ENCODE peak calls at places on chromosome 1, in six cellular contexts. R is H54, F is right lobe of liver, N is IMR-90, P is sigmoid colon, V is HCT116. E is an unnamed sample.

GRCh38 chr1:27659497-27660299 is 12.3 kb downstream of the IFI6 start:
- DNase-seq in N (peak; percentile 65), R (no peak), P (peak; percentile 96), V (peak; percentile 54), F (peak; percentile 91), E (peak; percentile 93)

GRCh38 chr1:234107416-234108021 is 203.0 kb downstream of the SLC35F3 start:
- DNase-seq in N (no peak), P (no peak), V (no peak), F (no peak), R (no peak), E (no peak)

GRCh38 chr1:197067457-197067818 is 378 bp upstream of the F13B start:
- DNase-seq in V (no peak), P (no peak), N (no peak), R (no peak), F (no peak), E (no peak)

GRCh38 chr1:154423303-154423987 is 18.3 kb downstream of the IL6R start:
- DNase-seq in N (peak; percentile 46), P (no peak), F (no peak), V (no peak), R (peak; percentile 44), E (no peak)

GRCh38 chr1:147619741-147620140 is 50.6 kb downstream of the ACP6 start:
- DNase-seq in N (no peak), P (no peak), F (no peak), R (no peak), V (no peak), E (no peak)

GRCh38 chr1:220783453-220783852 is 3.3 kb upstream of the MTARC1 start:
- DNase-seq in P (no peak), R (no peak), N (no peak), V (no peak), F (no peak), E (no peak)

GRCh38 chr1:219041819-219042218 is 131.9 kb upstream of the LYPLAL1 start:
- DNase-seq in N (peak; percentile 40), P (no peak), R (no peak), F (no peak), V (no peak), E (no peak)

GRCh38 chr1:100736324-100736723 is 16.8 kb downstream of the VCAM1 start:
- DNase-seq in R (no peak), N (peak; percentile 36), V (no peak), F (no peak), P (no peak), E (no peak)

GRCh38 chr1:48061162-48062136 is 64.3 kb upstream of the TRABD2B start:
- DNase-seq in P (no peak), R (peak; percentile 19), N (peak; percentile 35), V (peak; percentile 45), F (peak; percentile 33), E (peak; percentile 26)

GRCh38 chr1:41683681-41684500 is 199.4 kb upstream of the EDN2 start:
- DNase-seq in V (no peak), R (peak; percentile 75), F (peak; percentile 43), P (no peak), N (peak; percentile 41), E (no peak)

GRCh38 chr1:44316231-44316759 is 38.8 kb downstream of the ERI3 start:
- DNase-seq in R (no peak), V (no peak), F (no peak), P (no peak), N (no peak), E (no peak)

GRCh38 chr1:63922848-63923247 is 149.0 kb downstream of the ROR1 start:
- DNase-seq in N (no peak), V (no peak), P (no peak), F (no peak), R (no peak), E (no peak)

GRCh38 chr1:217528271-217528670 is 102.6 kb downstream of the GPATCH2 start:
- DNase-seq in P (no peak), V (no peak), F (no peak), R (no peak), N (peak; percentile 77), E (no peak)

GRCh38 chr1:93180723-93181613 is at the start of gene CCDC18:
- DNase-seq in N (peak; percentile 44), R (peak; percentile 6), F (no peak), P (no peak), V (peak; percentile 36), E (no peak)
- TF ChIP-seq POLR2A in N (no peak), R (peak; percentile 50), F (no peak), P (no peak), V (no peak), E (no peak)

GRCh38 chr1:32394141-32394889 is at the start of gene BSDC1:
- DNase-seq in N (peak; percentile 98), R (peak; percentile 87), V (peak; percentile 99), P (peak; percentile 99), F (peak; percentile 99), E (peak; percentile 98)
- TF ChIP-seq POLR2A in N (peak; percentile 91), R (peak; percentile 67), V (peak; percentile 82), P (peak; percentile 89), F (peak; percentile 91), E (peak; percentile 96)

DNA sequence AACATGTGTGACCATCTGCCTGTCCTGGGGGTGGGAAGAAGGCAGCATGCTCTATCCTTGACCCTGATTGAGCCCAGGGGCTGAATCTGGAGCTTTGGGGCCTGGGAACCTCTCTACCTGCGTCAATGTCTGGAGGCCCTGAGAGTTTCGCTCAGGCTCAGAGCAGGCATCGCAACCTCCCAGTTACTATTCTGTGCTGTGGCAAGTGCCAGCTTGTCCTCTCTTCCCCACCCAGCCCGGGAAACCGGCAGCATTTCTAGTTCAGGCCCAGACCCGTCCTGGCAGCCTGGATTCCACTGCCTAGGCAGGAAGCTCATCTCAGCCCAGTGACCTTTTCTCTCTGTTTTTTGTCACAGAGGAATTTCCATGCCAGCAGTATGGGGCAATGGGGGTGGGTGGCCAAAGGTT is 10.0 kb upstream of the IRF6 start:
- DNase-seq in P (no peak), R (no peak), V (no peak), F (no peak), N (no peak), E (no peak)
- TF ChIP-seq POLR2A in P (no peak), R (no peak), V (no peak), F (no peak), N (no peak), E (no peak)

GRCh38 chr1:226737819-226738420 is 1.2 kb downstream of the ITPKB start:
- DNase-seq in V (no peak), N (peak; percentile 43), P (peak; percentile 83), F (peak; percentile 54), R (peak; percentile 31), E (peak; percentile 58)
- TF ChIP-seq POLR2A in V (no peak), N (no peak), P (no peak), F (no peak), R (no peak), E (no peak)

DNA sequence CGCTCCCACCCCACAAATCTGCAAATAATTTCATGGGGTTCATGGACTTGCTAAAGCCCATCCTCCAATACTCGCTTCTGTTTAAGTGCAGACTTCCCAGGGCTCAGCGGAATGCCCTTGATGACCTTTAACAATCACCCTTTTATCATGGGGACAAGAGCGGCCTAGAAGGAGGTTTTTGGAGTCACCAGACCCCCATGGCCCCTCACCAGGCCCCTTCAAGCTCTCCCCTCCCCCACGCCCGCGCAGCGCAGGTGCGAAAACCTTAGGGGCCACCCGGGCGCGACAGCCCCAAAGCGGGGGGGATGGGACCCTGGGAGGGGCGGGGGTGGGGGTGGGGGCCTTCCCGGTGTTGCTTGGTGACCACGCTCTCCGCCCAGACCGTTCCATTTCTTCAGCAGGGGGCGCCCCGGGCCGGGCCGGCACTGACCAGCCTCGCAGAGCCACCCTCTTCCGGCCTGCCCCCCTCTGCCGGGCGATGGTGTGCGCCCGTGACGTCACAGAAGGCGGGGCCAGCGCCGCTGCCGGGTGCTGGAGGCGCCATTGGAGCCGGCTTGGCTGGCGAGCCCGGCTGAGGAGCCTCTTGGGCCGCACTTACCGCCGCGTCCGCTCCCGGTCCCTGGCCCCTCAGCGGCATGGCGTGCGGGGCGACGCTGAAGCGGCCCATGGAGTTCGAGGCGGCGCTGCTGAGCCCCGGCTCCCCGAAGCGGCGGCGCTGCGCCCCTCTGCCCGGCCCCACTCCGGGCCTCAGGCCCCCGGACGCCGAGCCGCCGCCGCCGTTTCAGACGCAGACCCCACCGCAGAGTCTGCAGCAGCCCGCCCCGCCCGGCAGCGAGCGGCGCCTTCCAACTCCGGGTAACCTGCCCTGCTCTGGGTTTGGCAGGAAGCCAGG is at the start of gene AKIRIN1:
- DNase-seq in N (peak; percentile 95), P (peak; percentile 99), F (peak; percentile 99), R (peak; percentile 96), V (peak; percentile 86), E (peak; percentile 99)
- TF ChIP-seq POLR2A in N (peak; percentile 98), P (peak; percentile 86), F (peak; percentile 95), R (peak; percentile 99), V (peak; percentile 65), E (peak; percentile 98)

GRCh38 chr1:224656342-224656741 is 40.2 kb downstream of the CNIH3 start:
- DNase-seq in N (no peak), V (no peak), R (no peak), P (no peak), F (no peak), E (no peak)
- TF ChIP-seq POLR2A in N (no peak), V (no peak), R (no peak), P (no peak), F (no peak), E (no peak)

GRCh38 chr1:207329469-207329868 is 8.0 kb downstream of the CD55 start:
- DNase-seq in P (no peak), V (no peak), F (no peak), R (no peak), N (no peak), E (no peak)
- TF ChIP-seq POLR2A in P (no peak), V (no peak), F (no peak), R (no peak), N (no peak), E (no peak)

GRCh38 chr1:223030871-223031270 is 112.2 kb downstream of the TLR5 start:
- DNase-seq in N (no peak), F (no peak), V (no peak), R (no peak), P (no peak), E (no peak)

GRCh38 chr1:223031690-223032601 is 111.1 kb downstream of the TLR5 start:
- DNase-seq in V (no peak), R (peak; percentile 60), P (peak; percentile 88), F (no peak), N (no peak), E (peak; percentile 39)

GRCh38 chr1:223033658-223034057 is 109.4 kb downstream of the TLR5 start:
- DNase-seq in R (no peak), F (no peak), V (no peak), N (no peak), P (no peak), E (no peak)

GRCh38 chr1:223034270-223034798 is 108.7 kb downstream of the TLR5 start:
- DNase-seq in F (no peak), R (no peak), V (no peak), N (no peak), P (no peak), E (no peak)

DNA sequence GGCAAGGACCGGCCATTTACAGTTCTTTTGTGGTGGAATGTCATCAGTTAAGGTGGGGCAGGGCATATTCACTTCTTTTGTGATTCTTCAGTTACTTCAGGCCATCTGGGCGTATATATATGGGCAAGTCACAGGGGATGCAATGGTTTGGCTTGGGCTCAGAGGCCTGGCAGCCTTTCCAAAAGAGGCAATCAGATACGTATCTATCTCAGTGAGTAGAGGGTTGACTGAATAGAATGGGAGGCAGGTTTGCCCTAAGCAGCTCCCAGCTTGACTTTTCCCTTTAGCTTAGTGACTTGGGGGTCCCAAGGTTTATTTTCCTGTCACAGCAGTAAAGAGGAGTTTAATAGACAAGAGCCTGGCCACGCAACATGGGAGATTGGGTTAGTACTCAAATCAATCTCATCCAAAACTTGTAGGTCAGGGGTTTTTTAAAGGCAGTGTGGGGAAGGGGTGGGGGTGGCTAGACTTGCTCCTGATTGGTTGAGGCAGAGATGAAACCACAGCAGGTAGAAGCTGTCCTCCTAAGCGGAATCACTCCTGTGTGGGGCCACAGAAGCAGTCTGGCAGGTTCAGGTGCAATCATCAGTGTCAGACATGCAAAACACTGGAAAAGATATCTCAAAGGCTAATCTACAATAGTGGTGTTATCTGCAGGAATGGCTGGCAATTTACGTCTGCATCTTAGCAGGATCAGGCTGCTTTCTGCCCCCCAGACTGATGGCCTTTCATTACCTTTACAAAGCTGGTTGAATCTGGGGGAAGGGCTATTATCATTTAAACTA is 112.9 kb downstream of the TLR5 start:
- DNase-seq in N (no peak), P (no peak), V (no peak), R (no peak), F (no peak), E (no peak)
- TF ChIP-seq POLR2A in N (no peak), P (no peak), V (no peak), R (no peak), F (no peak), E (no peak)